ENCODE peak calls at places on chromosomes 6 and 20, in five cellular contexts. One of them, this sample, is unnamed.
A peak's percentile ranks its signal among the peaks of the same experiment; 100 is the strongest.

GRCh38 chr6:158782432-158783166 is 36.6 kb downstream of the EZR start:
- DNase-seq in mammary epithelial cell: no peak
- DNase-seq in AG08395: no peak
- DNase-seq in prostate gland: no peak
- DNase-seq in NCI-H460: no peak
- DNase-seq in this sample: no peak

GRCh38 chr6:88268508-88268907 is 102.4 kb upstream of the CNR1 start:
- DNase-seq in mammary epithelial cell: no peak
- DNase-seq in AG08395: no peak
- DNase-seq in prostate gland: no peak
- DNase-seq in NCI-H460: no peak
- DNase-seq in this sample: no peak

GRCh38 chr6:85392379-85392778 is 57.5 kb upstream of the NT5E start:
- DNase-seq in mammary epithelial cell: no peak
- DNase-seq in AG08395: no peak
- DNase-seq in prostate gland: no peak
- DNase-seq in NCI-H460: no peak
- DNase-seq in this sample: no peak

GRCh38 chr20:47188540-47188939 is 168.0 kb downstream of the ZMYND8 start:
- DNase-seq in mammary epithelial cell: no peak
- DNase-seq in AG08395: no peak
- DNase-seq in prostate gland: no peak
- DNase-seq in NCI-H460: no peak
- DNase-seq in this sample: no peak

GRCh38 chr6:54617730-54618129 is 228.8 kb upstream of the FAM83B start:
- DNase-seq in mammary epithelial cell: no peak
- DNase-seq in AG08395: peak; percentile 76
- DNase-seq in prostate gland: no peak
- DNase-seq in NCI-H460: no peak
- DNase-seq in this sample: peak; percentile 70

GRCh38 chr6:130959938-130960337 is 103.1 kb downstream of the EPB41L2 start:
- DNase-seq in mammary epithelial cell: no peak
- DNase-seq in AG08395: no peak
- DNase-seq in prostate gland: no peak
- DNase-seq in NCI-H460: no peak
- DNase-seq in this sample: no peak

GRCh38 chr6:85368631-85369030 is 81.3 kb upstream of the NT5E start:
- DNase-seq in mammary epithelial cell: no peak
- DNase-seq in AG08395: no peak
- DNase-seq in prostate gland: no peak
- DNase-seq in NCI-H460: no peak
- DNase-seq in this sample: no peak

GRCh38 chr6:119078449-119079287 is at the start of gene FAM184A:
- DNase-seq in mammary epithelial cell: peak; percentile 18
- DNase-seq in AG08395: peak; percentile 40
- DNase-seq in prostate gland: peak; percentile 51
- DNase-seq in NCI-H460: peak; percentile 17
- DNase-seq in this sample: peak; percentile 14

GRCh38 chr6:108736832-108737231 is 111.4 kb upstream of the ARMC2 start:
- DNase-seq in mammary epithelial cell: peak; percentile 85
- DNase-seq in AG08395: peak; percentile 75
- DNase-seq in prostate gland: no peak
- DNase-seq in NCI-H460: no peak
- DNase-seq in this sample: peak; percentile 79

GRCh38 chr20:41392871-41393704 is 26.5 kb upstream of the EMILIN3 start:
- DNase-seq in mammary epithelial cell: no peak
- DNase-seq in AG08395: no peak
- DNase-seq in prostate gland: no peak
- DNase-seq in NCI-H460: no peak
- DNase-seq in this sample: peak; percentile 6